ENCODE peak calls at places on chromosome 12, in five cellular contexts. Y is fibroblast of mammary gland; O is activated CD8-positive, alpha-beta memory T cell treated with anti-CD3 and anti-CD28 coated beads for 48 hours; A is HTR-8/SVneo; K is brain pericyte. D is an unnamed sample.

GRCh38 chr12:14950982-14951746 is 10.2 kb downstream of the ARHGDIB start:
- DNase-seq in Y (no peak), O (no peak), A (no peak), K (no peak), D (no peak)

GRCh38 chr12:8819676-8819980 is 2.8 kb upstream of the A2ML1 start:
- DNase-seq in Y (no peak), O (no peak), A (no peak), K (no peak), D (no peak)

GRCh38 chr12:30753761-30754382 is 879 bp downstream of the CAPRIN2 start:
- DNase-seq in Y (peak), O (no peak), A (peak), K (no peak), D (no peak)

GRCh38 chr12:32605326-32606095 is 73.6 kb upstream of the DNM1L start:
- DNase-seq in Y (no peak), O (no peak), A (no peak), K (no peak), D (no peak)

GRCh38 chr12:46103691-46104090 is 113.3 kb upstream of the SCAF11 start:
- DNase-seq in Y (no peak), O (no peak), A (no peak), K (no peak), D (no peak)

GRCh38 chr12:132189378-132190011 is 45.2 kb downstream of the NOC4L start:
- DNase-seq in Y (peak), O (peak), A (peak), K (no peak), D (no peak)

GRCh38 chr12:52423661-52424503 is 10.3 kb downstream of the KRT75 start:
- DNase-seq in Y (no peak), O (no peak), A (no peak), K (no peak), D (no peak)

GRCh38 chr12:77947326-77947725 is 116.6 kb downstream of the NAV3 start:
- DNase-seq in Y (peak), O (no peak), A (peak), K (no peak), D (no peak)

GRCh38 chr12:1591029-1591428 is 3.4 kb downstream of the FBXL14 start:
- DNase-seq in Y (peak), O (no peak), A (peak), K (no peak), D (no peak)

GRCh38 chr12:78209851-78210493 is 379.3 kb downstream of the NAV3 start:
- DNase-seq in Y (peak), O (no peak), A (no peak), K (peak), D (no peak)

GRCh38 chr12:5498806-5499205 is 66.9 kb downstream of the NTF3 start:
- DNase-seq in Y (no peak), O (no peak), A (no peak), K (no peak), D (no peak)

GRCh38 chr12:103836345-103836744 is 4.7 kb downstream of the NT5DC3 start:
- DNase-seq in Y (no peak), O (no peak), A (no peak), K (no peak), D (no peak)

GRCh38 chr12:124720687-124721500 is 142.8 kb downstream of the SCARB1 start:
- DNase-seq in Y (peak), O (no peak), A (peak), K (no peak), D (no peak)

GRCh38 chr12:101857043-101857558 is 20.3 kb upstream of the DRAM1 start:
- DNase-seq in Y (peak), O (no peak), A (peak), K (no peak), D (no peak)

GRCh38 chr12:61780435-61780834 is 479.8 kb upstream of the USP15 start:
- DNase-seq in Y (no peak), O (no peak), A (no peak), K (no peak), D (no peak)

D was measured in smooth muscle cell of the brain vasculature.